ENCODE peak calls at places on chromosome 20, in four cellular contexts. X is K562, G is WTC11, K is HepG2. J is an unnamed sample.
A peak's percentile ranks its signal among the peaks of the same experiment; 100 is the strongest.

GRCh38 chr20:32918751-32919150 is 60.0 kb downstream of the EFCAB8 start:
- DNase-seq in G (no peak), X (no peak), K (no peak), J (no peak)

GRCh38 chr20:47740225-47741184 is 44.8 kb downstream of the SULF2 start:
- DNase-seq in K (no peak), X (peak; percentile 65), G (peak; percentile 45), J (no peak)

GRCh38 chr20:25063981-25064380 is 6.0 kb upstream of the ACSS1 start:
- DNase-seq in G (no peak), X (no peak), K (no peak), J (no peak)

GRCh38 chr20:43681991-43682410 is 15.1 kb downstream of the MYBL2 start:
- DNase-seq in G (no peak), K (no peak), X (peak; percentile 12), J (no peak)

GRCh38 chr20:34473262-34473883 is 42.8 kb upstream of the DYNLRB1 start:
- DNase-seq in G (peak; percentile 74), X (peak; percentile 45), K (peak; percentile 72), J (peak; percentile 73)

GRCh38 chr20:20224806-20225205 is 143.1 kb upstream of the INSM1 start:
- DNase-seq in K (no peak), G (no peak), X (no peak), J (no peak)

GRCh38 chr20:1987826-1988225 is 6.0 kb downstream of the PDYN start:
- DNase-seq in K (no peak), X (no peak), G (no peak), J (no peak)

GRCh38 chr20:48012401-48012974 is 227.2 kb upstream of the SULF2 start:
- DNase-seq in X (peak; percentile 17), K (peak; percentile 49), G (no peak), J (peak; percentile 27)

GRCh38 chr20:62824476-62825287 is 7.8 kb downstream of the COL9A3 start:
- DNase-seq in X (peak; percentile 77), K (peak; percentile 62), G (peak; percentile 73), J (peak; percentile 85)

GRCh38 chr20:63617092-63617875 is 9.6 kb downstream of the GMEB2 start:
- DNase-seq in K (no peak), X (no peak), G (no peak), J (no peak)

GRCh38 chr20:10708342-10709185 is 34.8 kb upstream of the JAG1 start:
- DNase-seq in X (no peak), K (peak; percentile 99), G (no peak), J (no peak)

GRCh38 chr20:53736122-53736756 is 142.6 kb upstream of the ZNF217 start:
- DNase-seq in X (no peak), G (no peak), K (peak; percentile 55), J (no peak)

GRCh38 chr20:58665606-58666005 is 14.5 kb downstream of the STX16 start:
- DNase-seq in K (no peak), G (no peak), X (no peak), J (no peak)

GRCh38 chr20:20547221-20547875 is 165.1 kb downstream of the RALGAPA2 start:
- DNase-seq in K (peak; percentile 70), X (no peak), G (no peak), J (no peak)

GRCh38 chr20:34579936-34580587 is 21.5 kb downstream of the MAP1LC3A start:
- DNase-seq in G (no peak), X (no peak), K (no peak), J (no peak)

GRCh38 chr20:16179919-16180318 is 393.3 kb downstream of the KIF16B start:
- DNase-seq in K (no peak), G (no peak), X (no peak), J (no peak)

GRCh38 chr20:59499863-59500262 is 104.5 kb upstream of the PHACTR3 start:
- DNase-seq in G (no peak), K (no peak), X (no peak), J (no peak)

GRCh38 chr20:1734269-1734858 is 76.8 kb upstream of the SIRPG start:
- DNase-seq in G (no peak), K (peak; percentile 23), X (no peak), J (no peak)

GRCh38 chr20:48626226-48626937 is 201.4 kb downstream of the PREX1 start:
- DNase-seq in X (no peak), G (no peak), K (no peak), J (no peak)

GRCh38 chr20:32519367-32519730 is 65.8 kb downstream of the NOL4L start:
- DNase-seq in X (no peak), K (no peak), G (no peak), J (no peak)

GRCh38 chr20:1005452-1006027 is 3.4 kb upstream of the RSPO4 start:
- DNase-seq in G (peak; percentile 69), K (peak; percentile 59), X (peak; percentile 63), J (peak; percentile 66)

GRCh38 chr20:63959699-63960075 is 3.5 kb upstream of the UCKL1 start:
- DNase-seq in K (no peak), X (no peak), G (no peak), J (no peak)

GRCh38 chr20:8851446-8851845 is 217.4 kb upstream of the PLCB4 start:
- DNase-seq in K (no peak), G (no peak), X (no peak), J (peak; percentile 5)

GRCh38 chr20:10555865-10556308 is 117.9 kb downstream of the JAG1 start:
- DNase-seq in K (peak; percentile 91), G (no peak), X (no peak), J (no peak)

GRCh38 chr20:9068232-9068781 is 580 bp upstream of the PLCB4 start:
- DNase-seq in K (no peak), X (no peak), G (peak; percentile 70), J (peak; percentile 92)

GRCh38 chr20:34185766-34186620 is 55.2 kb upstream of the ASIP start:
- DNase-seq in G (no peak), X (no peak), K (no peak), J (peak; percentile 56)

GRCh38 chr20:47676219-47676721 is 109.0 kb downstream of the SULF2 start:
- DNase-seq in K (peak; percentile 48), X (no peak), G (peak; percentile 70), J (no peak)

GRCh38 chr20:3174442-3175263 is 1.3 kb upstream of the LZTS3 start:
- DNase-seq in X (no peak), K (no peak), G (no peak), J (no peak)

GRCh38 chr20:37864275-37864674 is 38.7 kb upstream of the VSTM2L start:
- DNase-seq in G (no peak), X (no peak), K (no peak), J (no peak)

GRCh38 chr20:37859406-37860171 is 43.3 kb upstream of the VSTM2L start:
- DNase-seq in G (no peak), X (no peak), K (no peak), J (no peak)

GRCh38 chr20:37866051-37866450 is 36.9 kb upstream of the VSTM2L start:
- DNase-seq in X (no peak), K (no peak), G (no peak), J (no peak)

GRCh38 chr20:37867289-37868195 is 35.4 kb upstream of the VSTM2L start:
- DNase-seq in G (no peak), K (no peak), X (no peak), J (no peak)

GRCh38 chr20:37863289-37863688 is 39.6 kb upstream of the VSTM2L start:
- DNase-seq in G (no peak), X (no peak), K (no peak), J (no peak)
- TF ChIP-seq FOXJ3 in G (no peak), X (no peak), K (no peak), J (no peak)

GRCh38 chr20:35680464-35681183 is 15.9 kb upstream of the CPNE1 start:
- DNase-seq in K (no peak), X (no peak), G (no peak), J (no peak)
- TF ChIP-seq FOXJ3 in K (no peak), X (no peak), G (no peak), J (no peak)

GRCh38 chr20:52104546-52105044 is 87.0 kb downstream of the ZFP64 start:
- DNase-seq in X (no peak), G (peak; percentile 72), K (no peak), J (peak; percentile 46)
- TF ChIP-seq FOXJ3 in X (no peak), G (no peak), K (no peak), J (no peak)

DNA sequence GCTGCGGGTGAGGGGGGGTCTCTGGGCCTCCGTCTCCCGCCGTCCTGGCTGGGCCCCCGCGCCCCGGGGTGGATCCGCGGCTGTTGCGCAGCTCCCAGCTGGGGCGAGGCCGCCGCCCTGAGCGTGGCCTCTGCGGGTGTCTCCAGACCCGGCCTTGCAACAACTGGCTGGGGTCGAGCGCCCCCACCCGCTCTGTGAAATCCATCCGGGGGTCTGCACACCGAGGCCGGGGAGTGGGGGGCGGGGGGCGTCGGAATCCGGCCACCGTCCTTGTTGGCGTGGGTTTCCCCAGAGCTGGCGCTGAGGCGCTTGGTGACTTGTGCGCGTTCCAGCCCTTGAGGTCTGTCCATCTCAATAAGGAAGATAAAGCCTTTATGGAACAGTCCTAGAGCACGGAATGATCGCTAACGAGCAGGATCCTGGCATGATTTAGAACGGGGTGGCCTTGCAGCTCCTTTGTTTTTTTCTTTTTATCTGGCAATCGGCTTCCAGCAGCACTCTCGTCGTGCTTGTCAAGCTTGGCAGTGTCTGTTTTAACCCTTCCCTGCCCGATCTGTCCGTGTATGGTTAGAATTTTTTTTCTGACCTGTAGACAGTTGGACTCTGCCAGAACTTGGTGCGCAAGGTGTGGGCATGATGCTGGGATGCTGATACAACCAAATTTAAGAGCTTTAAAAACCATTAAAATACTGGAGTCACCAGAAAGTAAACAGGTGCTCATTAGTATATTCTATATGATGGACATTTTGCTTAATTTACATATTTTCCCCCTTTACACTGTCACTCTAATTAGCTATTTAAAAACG is 675 bp downstream of the DSTN start:
- DNase-seq in X (peak; percentile 12), G (peak; percentile 44), K (peak; percentile 61), J (peak; percentile 81)
- TF ChIP-seq FOXJ3 in X (no peak), G (no peak), K (no peak), J (no peak)

GRCh38 chr20:51376121-51376520 is 166.4 kb downstream of the NFATC2 start:
- DNase-seq in G (no peak), X (no peak), K (no peak), J (no peak)

GRCh38 chr20:51373713-51374481 is 168.6 kb downstream of the NFATC2 start:
- DNase-seq in X (peak; percentile 69), G (no peak), K (no peak), J (peak; percentile 71)

GRCh38 chr20:51372966-51373365 is 169.6 kb downstream of the NFATC2 start:
- DNase-seq in G (no peak), X (no peak), K (no peak), J (no peak)

GRCh38 chr20:51375561-51375960 is 167.0 kb downstream of the NFATC2 start:
- DNase-seq in G (no peak), X (no peak), K (no peak), J (no peak)

GRCh38 chr20:51374961-51375360 is 167.6 kb downstream of the NFATC2 start:
- DNase-seq in X (no peak), K (no peak), G (no peak), J (no peak)
- TF ChIP-seq FOXJ3 in X (no peak), K (no peak), G (no peak), J (no peak)

DNA sequence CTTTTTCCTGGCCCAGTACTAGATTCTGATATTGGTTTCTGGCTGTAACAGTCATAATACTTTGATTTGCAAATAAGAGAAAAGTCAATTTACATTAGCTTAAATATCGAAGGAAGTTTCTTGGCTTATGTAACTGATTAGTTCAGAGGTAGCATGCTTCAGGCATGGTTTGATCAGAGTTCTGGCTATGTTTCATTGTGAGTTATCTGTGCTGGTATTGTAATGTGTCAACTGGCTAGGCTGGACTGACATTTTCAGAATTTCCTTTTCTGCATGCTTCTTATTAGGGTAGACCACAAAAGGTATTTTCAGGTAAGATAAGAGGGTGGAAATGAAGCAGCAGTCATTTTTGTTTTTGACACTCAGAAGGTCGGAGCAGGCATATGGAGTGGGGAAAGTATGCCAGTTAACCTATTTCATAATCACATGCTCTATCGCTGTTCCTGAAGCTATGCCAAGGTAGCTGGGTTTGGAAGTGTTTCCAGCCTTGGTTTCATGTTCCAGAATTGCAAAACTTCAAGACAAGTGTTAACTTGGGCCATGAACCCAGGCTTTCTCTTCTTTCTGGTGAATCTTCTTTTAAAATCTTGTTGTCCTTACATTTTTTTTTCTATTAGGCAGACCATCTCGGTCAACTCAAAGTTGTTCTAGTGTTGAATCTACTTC is 244.9 kb downstream of the DHX35 start:
- DNase-seq in G (no peak), K (no peak), X (no peak), J (no peak)
- TF ChIP-seq FOXJ3 in G (no peak), K (no peak), X (no peak), J (no peak)